ENCODE peak calls at places on chromosomes 16 and 17, in five cellular contexts. K, L, E, A and O are unnamed samples.

GRCh38 chr17:75476274-75476673 is 19.8 kb downstream of the TMEM94 start:
- DNase-seq in L (no peak), E (no peak), K (no peak), A (no peak), O (no peak)

GRCh38 chr17:83072600-83073358 is 6.6 kb upstream of the METRNL start:
- DNase-seq in E (peak), A (no peak), L (no peak), K (no peak), O (no peak)

GRCh38 chr16:81873221-81873620 is 94.1 kb downstream of the PLCG2 start:
- DNase-seq in A (no peak), L (no peak), K (no peak), E (no peak), O (no peak)

GRCh38 chr16:69494993-69495392 is 70.6 kb downstream of the CYB5B start:
- DNase-seq in A (no peak), E (peak), K (peak), L (no peak), O (peak)

GRCh38 chr17:38789185-38789584 is 10.2 kb downstream of the PIP4K2B start:
- DNase-seq in A (no peak), E (no peak), L (no peak), K (peak), O (no peak)

GRCh38 chr17:49193513-49194296 is 16.7 kb downstream of the GNGT2 start:
- DNase-seq in A (peak), E (peak), K (peak), L (peak), O (no peak)

GRCh38 chr16:27103954-27104353 is 37.2 kb downstream of the C16orf82 start:
- DNase-seq in K (no peak), L (no peak), A (no peak), E (no peak), O (no peak)

GRCh38 chr16:81684242-81684837 is 94.8 kb upstream of the PLCG2 start:
- DNase-seq in E (no peak), A (no peak), L (no peak), K (no peak), O (no peak)

GRCh38 chr17:12727881-12728280 is 61.4 kb upstream of the ARHGAP44 start:
- DNase-seq in L (no peak), K (no peak), A (no peak), E (no peak), O (no peak)

GRCh38 chr17:339193-340061 is 13.2 kb downstream of the RPH3AL start:
- DNase-seq in A (no peak), K (peak), E (no peak), L (no peak), O (no peak)

GRCh38 chr16:87678618-87679017 is 76.3 kb downstream of the JPH3 start:
- DNase-seq in L (peak), K (no peak), A (no peak), E (no peak), O (peak)

GRCh38 chr17:76544916-76545365 is 5.1 kb downstream of the PRCD start:
- DNase-seq in K (no peak), A (no peak), L (no peak), E (no peak), O (no peak)

GRCh38 chr17:77465358-77466041 is 324.7 kb downstream of the SEC14L1 start:
- DNase-seq in A (peak), L (no peak), K (peak), E (no peak), O (no peak)

GRCh38 chr17:6392609-6393367 is 42.1 kb downstream of the AIPL1 start:
- DNase-seq in A (no peak), E (no peak), K (peak), L (no peak), O (peak)
- TF ChIP-seq JUNB in A (no peak), E (no peak), K (no peak), L (no peak), O (no peak)

DNA sequence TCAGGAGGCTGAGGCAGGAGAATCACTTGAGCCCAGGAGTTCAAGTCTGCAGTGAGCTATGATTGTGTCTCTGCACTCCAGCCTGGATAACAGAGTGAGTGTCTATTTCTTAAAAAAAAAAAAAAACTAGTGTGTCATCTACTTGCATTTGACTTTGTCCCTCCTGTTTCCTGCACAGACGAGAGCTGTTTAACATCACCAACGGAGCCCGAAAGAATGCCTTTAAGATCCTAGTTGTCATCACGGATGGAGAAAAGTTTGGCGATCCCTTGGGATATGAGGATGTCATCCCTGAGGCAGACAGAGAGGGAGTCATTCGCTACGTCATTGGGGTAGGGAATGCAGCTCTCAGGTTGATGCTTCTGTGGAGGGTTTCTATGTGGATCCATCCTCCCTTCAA is 13.4 kb downstream of the ITGAM start:
- DNase-seq in A (no peak), L (no peak), K (peak), E (peak), O (no peak)
- TF ChIP-seq JUNB in A (no peak), L (no peak), K (no peak), E (no peak), O (no peak)

DNA sequence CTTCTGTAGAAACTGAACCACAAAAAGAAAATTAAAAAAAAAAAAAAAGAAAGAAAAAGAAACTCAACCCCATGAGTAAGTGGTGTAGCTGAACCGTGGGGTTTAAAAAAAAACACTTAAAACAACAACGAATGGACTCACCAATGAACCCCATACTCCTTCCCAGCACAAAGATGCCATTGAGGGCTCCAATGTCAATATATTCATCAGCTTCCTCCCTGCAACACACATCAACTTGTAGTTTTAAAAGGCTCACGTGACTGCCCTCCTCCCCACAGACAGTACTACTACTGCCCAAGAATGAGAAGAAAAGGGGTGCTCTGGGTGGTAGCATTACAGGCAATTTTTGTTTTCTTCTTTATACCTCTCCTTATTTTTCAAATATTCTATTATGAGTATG is 3.3 kb upstream of the KLHL11 start:
- DNase-seq in E (no peak), A (no peak), K (no peak), L (no peak), O (no peak)
- TF ChIP-seq JUNB in E (no peak), A (no peak), K (no peak), L (no peak), O (no peak)

GRCh38 chr16:59459811-59460210 is 725.7 kb upstream of the GOT2 start:
- DNase-seq in A (no peak), L (no peak), K (no peak), E (no peak), O (no peak)
- TF ChIP-seq JUNB in A (no peak), L (no peak), K (no peak), E (no peak), O (no peak)

GRCh38 chr16:88732172-88732960 is 26.1 kb downstream of the CTU2 start:
- DNase-seq in A (no peak), E (no peak), K (no peak), L (peak), O (no peak)

GRCh38 chr16:88731699-88732098 is 25.4 kb downstream of the CTU2 start:
- DNase-seq in K (no peak), L (peak), E (peak), A (no peak), O (no peak)

GRCh38 chr16:88732961-88733294 is 26.6 kb downstream of the CTU2 start:
- DNase-seq in E (no peak), K (no peak), A (no peak), L (no peak), O (no peak)

GRCh38 chr16:88733630-88734360 is 27.5 kb downstream of the CTU2 start:
- DNase-seq in L (no peak), A (no peak), K (no peak), E (no peak), O (no peak)

GRCh38 chr16:88730632-88731607 is 24.6 kb downstream of the CTU2 start:
- DNase-seq in A (no peak), E (no peak), K (no peak), L (no peak), O (no peak)
- TF ChIP-seq JUNB in A (no peak), E (no peak), K (no peak), L (no peak), O (no peak)

GRCh38 chr17:17926840-17927449 is 45.3 kb downstream of the TOM1L2 start:
- DNase-seq in E (no peak), L (no peak), A (no peak), K (no peak), O (peak)
- TF ChIP-seq JUNB in E (no peak), L (no peak), A (no peak), K (no peak), O (no peak)

GRCh38 chr17:42833771-42834422 is 700 bp downstream of the PSME3 start:
- DNase-seq in E (no peak), L (no peak), A (no peak), K (no peak), O (no peak)
- TF ChIP-seq JUNB in E (no peak), L (no peak), A (no peak), K (no peak), O (no peak)

DNA sequence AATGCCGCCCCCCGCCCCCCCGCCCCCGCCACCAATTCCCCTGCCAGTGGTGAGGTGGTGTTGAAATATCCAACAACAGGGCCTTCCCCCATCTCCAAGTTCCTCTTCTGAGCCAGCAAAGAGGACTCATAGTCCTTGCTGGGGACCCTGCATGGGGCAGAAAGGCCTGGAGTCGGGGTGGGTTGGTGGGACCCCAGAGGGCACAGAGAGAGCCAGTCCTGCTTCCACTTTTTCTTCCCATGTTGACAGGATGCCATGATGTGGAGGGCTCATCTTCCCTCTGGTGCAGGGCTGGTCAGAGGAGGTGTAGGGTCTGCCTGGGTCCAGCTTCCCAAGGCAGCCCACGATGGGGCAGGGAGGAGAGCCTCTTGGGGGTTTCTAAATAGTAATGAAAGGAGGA is 49.0 kb upstream of the PIK3R6 start:
- DNase-seq in E (no peak), K (no peak), A (no peak), L (no peak), O (no peak)
- TF ChIP-seq JUNB in E (no peak), K (no peak), A (no peak), L (no peak), O (no peak)

DNA sequence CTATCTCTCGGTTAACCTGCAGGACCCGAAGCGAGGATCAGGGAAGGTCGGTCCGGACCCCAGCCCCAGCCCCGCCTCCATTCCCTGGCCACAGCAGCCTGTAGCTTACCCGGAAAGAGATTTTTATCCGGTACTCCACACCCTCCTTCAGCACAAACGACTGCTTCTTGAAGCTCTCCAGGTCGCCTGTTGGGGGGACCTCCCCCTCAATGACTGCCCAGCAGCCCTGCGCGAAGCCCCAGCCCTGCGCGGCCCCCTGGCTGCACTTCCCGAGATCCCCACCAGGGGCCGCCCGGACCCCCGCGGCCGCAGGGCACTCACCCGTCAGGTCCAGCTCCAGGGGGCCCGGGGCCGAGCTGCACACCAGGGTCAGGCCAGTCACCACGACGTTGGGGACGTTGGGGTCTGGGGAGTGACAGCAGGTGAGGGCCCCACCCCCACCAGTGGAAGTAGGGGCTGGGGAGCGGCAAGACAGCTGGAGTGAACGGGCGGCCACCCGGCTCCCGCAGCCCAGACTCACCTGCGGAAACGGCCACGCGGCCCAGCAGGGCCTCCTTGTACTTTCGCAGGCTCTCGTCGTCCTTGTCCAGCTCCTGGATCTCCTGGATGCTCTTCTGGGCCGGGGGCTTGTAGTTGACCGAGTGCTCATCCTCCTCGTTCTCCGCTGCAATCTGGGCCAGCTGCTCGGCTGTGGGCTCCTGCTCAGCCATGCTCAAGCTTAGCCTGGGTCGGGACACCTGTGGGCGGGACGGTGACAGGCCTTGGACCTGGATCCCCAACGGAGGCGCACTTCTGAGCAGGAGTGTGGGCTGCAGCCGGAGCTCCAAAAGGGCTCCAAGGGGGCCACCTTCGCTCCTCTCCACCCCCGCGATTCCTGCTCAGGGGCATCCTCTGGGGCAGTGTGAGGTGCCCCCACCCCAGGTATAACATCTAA is 1.6 kb downstream of the ARHGDIA start:
- DNase-seq in E (peak), A (no peak), K (peak), L (peak), O (no peak)
- TF ChIP-seq JUNB in E (no peak), A (no peak), K (no peak), L (no peak), O (peak)

GRCh38 chr16:48820379-48820778 is 210.4 kb upstream of the N4BP1 start:
- DNase-seq in K (no peak), E (no peak), L (no peak), A (no peak), O (no peak)
- TF ChIP-seq JUNB in K (no peak), E (no peak), L (no peak), A (no peak), O (no peak)